ENCODE peak calls at places on chromosome 14, in ten cellular contexts. L, N, Z, K, G, M, U, Q, B and C are unnamed samples.

GRCh38 chr14:33733310-33733709 is 217.6 kb downstream of the EGLN3 start:
- DNase-seq in M (no peak), K (no peak), L (no peak), Z (no peak), Q (no peak), U (no peak), B (no peak), G (no peak), N (no peak), C (no peak)

GRCh38 chr14:90278199-90279175 is 22.1 kb downstream of the PSMC1 start:
- DNase-seq in Z (no peak), B (no peak), N (no peak), K (no peak), U (no peak), Q (no peak), L (no peak), M (no peak), G (no peak), C (no peak)

GRCh38 chr14:87066221-87066817 is 926.7 kb downstream of the GALC start:
- DNase-seq in G (no peak), Z (no peak), U (no peak), N (no peak), L (no peak), Q (no peak), M (no peak), B (no peak), K (no peak), C (no peak)

GRCh38 chr14:99515301-99516155 is 34.3 kb downstream of the CCNK start:
- DNase-seq in Q (no peak), G (no peak), M (no peak), B (no peak), Z (no peak), L (no peak), U (peak), N (no peak), K (no peak), C (no peak)

GRCh38 chr14:34170891-34171290 is 220.0 kb upstream of the EGLN3 start:
- DNase-seq in K (no peak), Q (no peak), Z (no peak), N (no peak), M (no peak), G (no peak), B (no peak), L (no peak), U (no peak), C (no peak)

GRCh38 chr14:99413972-99414371 is 66.7 kb downstream of the SETD3 start:
- DNase-seq in B (no peak), N (no peak), Q (no peak), Z (no peak), U (no peak), G (no peak), L (no peak), M (no peak), K (no peak), C (no peak)

GRCh38 chr14:99628832-99629618 is 15.9 kb upstream of the HHIPL1 start:
- DNase-seq in Q (peak), U (peak), M (peak), K (peak), Z (peak), G (peak), B (peak), L (peak), N (peak), C (peak)

GRCh38 chr14:20179218-20179617 is 11.5 kb upstream of the OR11G2 start:
- DNase-seq in B (no peak), Q (no peak), K (peak), L (no peak), Z (no peak), M (no peak), U (peak), G (peak), N (no peak), C (no peak)

GRCh38 chr14:102086346-102086971 is 385 bp downstream of the HSP90AA1 start:
- DNase-seq in U (peak), B (no peak), L (no peak), G (peak), K (no peak), Q (peak), N (no peak), Z (no peak), M (peak), C (peak)

GRCh38 chr14:33062476-33062875 is 123.8 kb downstream of the NPAS3 start:
- DNase-seq in Q (no peak), Z (no peak), L (no peak), M (no peak), N (no peak), G (no peak), B (no peak), U (no peak), K (no peak), C (no peak)

GRCh38 chr14:76262591-76262990 is 110.9 kb downstream of the GPATCH2L start:
- DNase-seq in G (no peak), U (no peak), K (no peak), N (no peak), M (no peak), B (no peak), L (no peak), Z (no peak), Q (no peak), C (no peak)

GRCh38 chr14:81268016-81268416 is 47.3 kb upstream of the GTF2A1 start:
- DNase-seq in U (no peak), Q (no peak), Z (no peak), M (no peak), K (no peak), B (no peak), G (no peak), L (no peak), N (no peak), C (no peak)

GRCh38 chr14:75609606-75610476 is 31.4 kb downstream of the FLVCR2 start:
- DNase-seq in U (peak), Z (no peak), L (no peak), Q (no peak), G (no peak), B (no peak), N (peak), M (no peak), K (peak), C (no peak)

GRCh38 chr14:49249022-49249421 is 337.2 kb downstream of the RPS29 start:
- DNase-seq in N (no peak), B (no peak), L (no peak), Z (no peak), U (no peak), K (no peak), G (no peak), Q (no peak), M (no peak), C (no peak)

GRCh38 chr14:55977346-55977745 is 140.9 kb upstream of the PELI2 start:
- DNase-seq in Q (no peak), K (no peak), G (no peak), M (no peak), Z (no peak), U (no peak), N (no peak), L (no peak), B (no peak), C (no peak)

GRCh38 chr14:33737446-33737845 is 213.4 kb downstream of the EGLN3 start:
- DNase-seq in L (no peak), M (no peak), B (no peak), N (no peak), Q (no peak), G (no peak), Z (no peak), U (no peak), K (no peak), C (no peak)

GRCh38 chr14:101087614-101088394 is 184.3 kb upstream of the RTL1 start:
- DNase-seq in Q (peak), K (peak), G (no peak), L (no peak), N (peak), U (peak), M (no peak), Z (no peak), B (no peak), C (no peak)

GRCh38 chr14:55847766-55848165 is 267.8 kb downstream of the KTN1 start:
- DNase-seq in Q (no peak), N (no peak), M (no peak), Z (no peak), L (no peak), G (no peak), B (no peak), U (no peak), K (no peak), C (no peak)

GRCh38 chr14:75053396-75054289 is 2.4 kb upstream of the MLH3 start:
- DNase-seq in L (no peak), G (no peak), K (no peak), N (no peak), U (no peak), M (no peak), Z (no peak), Q (no peak), B (no peak), C (no peak)

GRCh38 chr14:97468220-97468619 is 671.0 kb downstream of the VRK1 start:
- DNase-seq in M (no peak), N (no peak), U (no peak), Q (no peak), Z (no peak), B (no peak), K (no peak), L (no peak), G (no peak), C (no peak)

GRCh38 chr14:56004323-56004722 is 113.9 kb upstream of the PELI2 start:
- DNase-seq in K (no peak), B (no peak), G (no peak), N (no peak), M (no peak), U (no peak), Z (no peak), Q (no peak), L (no peak), C (no peak)

GRCh38 chr14:59415836-59416620 is 49.2 kb downstream of the GPR135 start:
- DNase-seq in Q (no peak), B (no peak), M (no peak), K (no peak), U (no peak), L (no peak), N (no peak), Z (no peak), G (no peak), C (no peak)

GRCh38 chr14:68593806-68594536 is 198.9 kb downstream of the ZFP36L1 start:
- DNase-seq in B (no peak), U (no peak), M (no peak), Z (no peak), N (no peak), L (no peak), G (no peak), Q (no peak), K (no peak), C (no peak)

GRCh38 chr14:89027097-89027740 is 202.8 kb downstream of the TTC8 start:
- DNase-seq in Q (peak), K (no peak), B (peak), G (peak), U (no peak), Z (peak), M (peak), L (no peak), N (no peak), C (peak)

GRCh38 chr14:24315807-24316596 is 4.7 kb downstream of the LTB4R start:
- DNase-seq in M (peak), Q (peak), G (peak), B (no peak), U (no peak), Z (no peak), L (no peak), N (no peak), K (no peak), C (no peak)

GRCh38 chr14:31232081-31232480 is 24.5 kb upstream of the HECTD1 start:
- DNase-seq in Q (peak), G (peak), N (no peak), Z (no peak), L (no peak), B (no peak), U (no peak), K (no peak), M (no peak), C (no peak)

GRCh38 chr14:22375321-22375930 is 213.6 kb downstream of the DAD1 start:
- DNase-seq in Q (peak), B (peak), Z (peak), M (no peak), L (no peak), N (no peak), U (no peak), G (no peak), K (no peak), C (no peak)